ENCODE peak calls at places on chromosomes 12 and 14, in nine cellular contexts. A, E, C, G, H, V, D, K and S are unnamed samples.

GRCh38 chr14:68691031-68691864 is 101.6 kb downstream of the ZFP36L1 start:
- DNase-seq in A (no peak), E (no peak), C (peak; percentile 61), G (no peak), H (no peak), V (no peak), D (no peak), K (no peak), S (no peak)

GRCh38 chr14:66746316-66747006 is 238.5 kb downstream of the GPHN start:
- DNase-seq in A (peak; percentile 77), E (no peak), C (no peak), G (no peak), H (peak; percentile 17), V (peak; percentile 68), D (no peak), K (peak; percentile 58), S (peak; percentile 56)

GRCh38 chr12:14619731-14620501 is 52.2 kb upstream of the PLBD1 start:
- DNase-seq in A (no peak), E (no peak), C (no peak), G (no peak), H (no peak), V (no peak), D (no peak), K (no peak), S (no peak)

GRCh38 chr12:91339106-91339505 is 156.5 kb upstream of the DCN start:
- DNase-seq in A (no peak), E (no peak), C (no peak), G (no peak), H (no peak), V (no peak), D (no peak), K (no peak), S (no peak)

GRCh38 chr12:4034926-4035325 is 161.7 kb upstream of the PARP11 start:
- DNase-seq in A (no peak), E (no peak), C (no peak), G (no peak), H (no peak), V (peak; percentile 15), D (no peak), K (peak; percentile 59), S (peak; percentile 27)

GRCh38 chr14:98189077-98189476 is 1082.9 kb downstream of the BCL11B start:
- DNase-seq in A (no peak), E (no peak), C (no peak), G (no peak), H (no peak), V (no peak), D (no peak), K (no peak), S (no peak)

GRCh38 chr12:70590051-70590450 is 47.2 kb downstream of the PTPRB start:
- DNase-seq in A (peak; percentile 87), E (no peak), C (peak; percentile 80), G (peak; percentile 16), H (peak; percentile 56), V (peak; percentile 80), D (peak; percentile 26), K (peak; percentile 77), S (peak; percentile 72)

GRCh38 chr12:12333980-12334709 is 15.9 kb downstream of the MANSC1 start:
- DNase-seq in A (peak; percentile 59), E (no peak), C (peak; percentile 80), G (peak; percentile 13), H (no peak), V (peak; percentile 72), D (no peak), K (peak; percentile 46), S (peak; percentile 35)

GRCh38 chr12:6688543-6688999 is 604 bp downstream of the ZNF384 start:
- DNase-seq in A (no peak), E (no peak), C (no peak), G (peak; percentile 10), H (no peak), V (peak; percentile 47), D (peak; percentile 50), K (peak; percentile 13), S (peak; percentile 12)

GRCh38 chr12:118467576-118467975 is 91.2 kb downstream of the SUDS3 start:
- DNase-seq in A (no peak), E (no peak), C (no peak), G (no peak), H (no peak), V (peak; percentile 1), D (no peak), K (no peak), S (no peak)

GRCh38 chr12:33427071-33427470 is 12.5 kb downstream of the SYT10 start:
- DNase-seq in A (no peak), E (no peak), C (no peak), G (no peak), H (no peak), V (peak; percentile 0), D (no peak), K (no peak), S (peak; percentile 65)

GRCh38 chr12:102249073-102249854 is 51.6 kb upstream of the PMCH start:
- DNase-seq in A (no peak), E (no peak), C (no peak), G (no peak), H (no peak), V (peak; percentile 18), D (no peak), K (peak; percentile 27), S (peak; percentile 8)

GRCh38 chr12:80195143-80195726 is 95.9 kb downstream of the OTOGL start:
- DNase-seq in A (peak; percentile 79), E (no peak), C (no peak), G (no peak), H (peak; percentile 56), V (peak; percentile 74), D (no peak), K (peak; percentile 86), S (peak; percentile 63)

GRCh38 chr12:132710062-132710421 is 600 bp upstream of the PGAM5 start:
- DNase-seq in A (no peak), E (no peak), C (no peak), G (no peak), H (no peak), V (no peak), D (peak; percentile 23), K (no peak), S (no peak)

GRCh38 chr14:101495284-101495683 is 66.0 kb upstream of the DIO3 start:
- DNase-seq in A (no peak), E (no peak), C (peak; percentile 28), G (no peak), H (no peak), V (no peak), D (no peak), K (no peak), S (no peak)

GRCh38 chr12:53222170-53223005 is 9.6 kb downstream of the RARG start:
- DNase-seq in A (no peak), E (no peak), C (no peak), G (no peak), H (no peak), V (no peak), D (no peak), K (no peak), S (no peak)

GRCh38 chr14:95273041-95273978 is 46.4 kb downstream of the CLMN start:
- DNase-seq in A (no peak), E (no peak), C (no peak), G (no peak), H (no peak), V (no peak), D (no peak), K (no peak), S (no peak)

GRCh38 chr12:65389436-65389835 is 111.0 kb downstream of the MSRB3 start:
- DNase-seq in A (no peak), E (no peak), C (no peak), G (no peak), H (no peak), V (no peak), D (no peak), K (no peak), S (no peak)

GRCh38 chr12:98973395-98973794 is 328.3 kb downstream of the APAF1 start:
- DNase-seq in A (peak; percentile 2), E (no peak), C (no peak), G (no peak), H (peak; percentile 10), V (peak; percentile 53), D (no peak), K (no peak), S (peak; percentile 30)

GRCh38 chr12:6829532-6830220 is 1.5 kb downstream of the P3H3 start:
- DNase-seq in A (no peak), E (no peak), C (no peak), G (no peak), H (no peak), V (peak; percentile 66), D (no peak), K (peak; percentile 43), S (no peak)

GRCh38 chr12:84077692-84078091 is 834.9 kb downstream of the SLC6A15 start:
- DNase-seq in A (peak; percentile 12), E (no peak), C (no peak), G (no peak), H (peak; percentile 45), V (no peak), D (no peak), K (peak; percentile 12), S (no peak)

GRCh38 chr12:93137656-93138612 is 208.8 kb upstream of the EEA1 start:
- DNase-seq in A (peak; percentile 54), E (peak; percentile 43), C (no peak), G (no peak), H (peak; percentile 83), V (peak; percentile 94), D (no peak), K (peak; percentile 90), S (peak; percentile 88)

GRCh38 chr12:2739832-2740641 is 54.7 kb upstream of the FKBP4 start:
- DNase-seq in A (peak; percentile 62), E (no peak), C (no peak), G (no peak), H (peak; percentile 34), V (peak; percentile 58), D (no peak), K (peak; percentile 34), S (peak; percentile 43)

GRCh38 chr12:21912318-21912717 is 28.9 kb downstream of the ABCC9 start:
- DNase-seq in A (no peak), E (no peak), C (no peak), G (no peak), H (peak; percentile 68), V (peak; percentile 85), D (no peak), K (peak; percentile 71), S (no peak)

GRCh38 chr14:94770815-94771190 is 890 bp upstream of the GSC start:
- DNase-seq in A (no peak), E (no peak), C (no peak), G (no peak), H (no peak), V (no peak), D (no peak), K (no peak), S (no peak)

GRCh38 chr12:64097346-64098105 is 124.6 kb downstream of the KICS2 start:
- DNase-seq in A (peak; percentile 43), E (no peak), C (no peak), G (no peak), H (no peak), V (peak; percentile 57), D (no peak), K (peak; percentile 79), S (peak; percentile 72)

GRCh38 chr12:111451649-111452129 is 46.0 kb downstream of the SH2B3 start:
- DNase-seq in A (peak; percentile 70), E (no peak), C (no peak), G (no peak), H (no peak), V (peak; percentile 74), D (no peak), K (peak; percentile 59), S (peak; percentile 68)

GRCh38 chr12:99914206-99914605 is 70.5 kb downstream of the ANKS1B start:
- DNase-seq in A (no peak), E (no peak), C (no peak), G (no peak), H (no peak), V (no peak), D (no peak), K (no peak), S (no peak)

GRCh38 chr12:132653567-132654290 is 33.4 kb downstream of the POLE start:
- DNase-seq in A (no peak), E (no peak), C (no peak), G (no peak), H (no peak), V (no peak), D (no peak), K (no peak), S (no peak)